ENCODE peak calls at places on chromosomes 11 and 22, in four cellular contexts. R is brain microvascular endothelial cell, Z is HCEC 1CT, S is GM12865. U is an unnamed sample.

GRCh38 chr22:23060612-23061400 is 9.5 kb upstream of the GNAZ start:
- DNase-seq in R (no peak), Z (no peak), S (no peak), U (no peak)

GRCh38 chr22:30089655-30089974 is 9.4 kb downstream of the HORMAD2 start:
- DNase-seq in S (no peak), Z (peak), R (no peak), U (no peak)

GRCh38 chr11:62614275-62614674 is 1.2 kb downstream of the ROM1 start:
- DNase-seq in R (no peak), Z (no peak), S (no peak), U (no peak)

GRCh38 chr22:47816121-47816915 is 1053.9 kb downstream of the TBC1D22A start:
- DNase-seq in S (no peak), R (no peak), Z (no peak), U (no peak)

GRCh38 chr22:42635531-42635930 is 4.9 kb downstream of the ATP5MGL start:
- DNase-seq in Z (peak), S (no peak), R (peak), U (no peak)

GRCh38 chr11:129354688-129355087 is 21.0 kb upstream of the BARX2 start:
- DNase-seq in Z (no peak), S (no peak), R (no peak), U (no peak)

GRCh38 chr11:79427126-79427525 is 13.7 kb downstream of the TENM4 start:
- DNase-seq in R (no peak), S (no peak), Z (no peak), U (no peak)

GRCh38 chr11:58330861-58331260 is 28.0 kb downstream of the OR5B17 start:
- DNase-seq in S (no peak), Z (peak), R (peak), U (no peak)

GRCh38 chr11:127114035-127114434 is 113.5 kb upstream of the KIRREL3 start:
- DNase-seq in Z (no peak), R (no peak), S (no peak), U (no peak)

GRCh38 chr11:65903068-65903481 is 2.9 kb upstream of the FOSL1 start:
- DNase-seq in Z (peak), S (no peak), R (peak), U (peak)

GRCh38 chr11:33059331-33060007 is 20.1 kb downstream of the TCP11L1 start:
- DNase-seq in Z (no peak), S (no peak), R (no peak), U (no peak)

GRCh38 chr22:27588915-27589314 is 212.6 kb downstream of the MN1 start:
- DNase-seq in Z (no peak), S (no peak), R (no peak), U (no peak)

GRCh38 chr11:131811380-131811779 is 441.0 kb downstream of the NTM start:
- DNase-seq in S (no peak), Z (peak), R (no peak), U (no peak)

GRCh38 chr11:20213790-20214189 is 53.5 kb upstream of the DBX1 start:
- DNase-seq in Z (no peak), S (peak), R (no peak), U (no peak)

U was measured in GM23338.